ENCODE peak calls at places on chromosomes 13 and 19, in ten cellular contexts. E, L, P, S, Q, G, O, N, Y and W are unnamed samples.

GRCh38 chr19:10797078-10797477 is 38.9 kb downstream of the TMED1 start:
- DNase-seq in E (no peak), L (no peak), Y (no peak), N (no peak), G (no peak), O (no peak), S (no peak), Q (no peak), P (no peak), W (no peak)

GRCh38 chr13:40389081-40389641 is 277.3 kb downstream of the FOXO1 start:
- DNase-seq in Q (no peak), S (no peak), E (no peak), O (no peak), L (no peak), P (no peak), G (no peak), N (no peak), Y (no peak), W (no peak)

GRCh38 chr13:52749446-52749845 is 9.8 kb upstream of the CNMD start:
- DNase-seq in E (no peak), N (no peak), L (no peak), O (no peak), Y (no peak), G (no peak), S (no peak), P (no peak), Q (no peak), W (no peak)

GRCh38 chr19:5964816-5965565 is 12.9 kb downstream of the RANBP3 start:
- DNase-seq in O (no peak), Q (no peak), Y (no peak), N (no peak), S (no peak), E (no peak), G (no peak), P (no peak), L (no peak), W (no peak)

GRCh38 chr19:3065675-3066357 is 3.5 kb upstream of the TLE5 start:
- DNase-seq in O (no peak), E (peak; percentile 57), N (no peak), P (no peak), Q (no peak), S (no peak), L (peak; percentile 54), Y (no peak), G (no peak), W (no peak)

GRCh38 chr19:2087621-2088100 is 8.5 kb downstream of the MOB3A start:
- DNase-seq in Q (no peak), P (no peak), N (no peak), Y (no peak), G (no peak), E (no peak), L (peak; percentile 73), S (no peak), O (no peak), W (no peak)

GRCh38 chr13:113178896-113179167 is 20.4 kb downstream of the PROZ start:
- DNase-seq in N (no peak), O (no peak), S (no peak), Y (no peak), Q (no peak), L (no peak), G (no peak), E (no peak), P (no peak), W (no peak)

GRCh38 chr19:33225458-33225925 is at the start of gene SLC7A10:
- DNase-seq in N (no peak), S (no peak), Q (no peak), G (no peak), L (no peak), E (no peak), O (no peak), P (no peak), Y (no peak), W (no peak)

GRCh38 chr13:110944121-110944967 is 29.5 kb upstream of the ANKRD10 start:
- DNase-seq in G (peak; percentile 20), E (peak; percentile 32), O (peak; percentile 69), L (no peak), S (no peak), Y (no peak), Q (peak; percentile 62), P (no peak), N (peak; percentile 29), W (peak; percentile 77)
- TF ChIP-seq CTCF in G (peak; percentile 76), E (no peak), O (peak; percentile 71), L (no peak), S (no peak), Y (peak; percentile 64), Q (peak; percentile 90), P (no peak), N (peak; percentile 78), W (peak; percentile 71)

GRCh38 chr13:49998714-49999624 is 2.1 kb downstream of the TRIM13 start:
- DNase-seq in Y (no peak), Q (no peak), L (no peak), G (no peak), S (no peak), O (no peak), E (no peak), P (no peak), N (no peak), W (no peak)

GRCh38 chr13:49995535-49996165 is 1.2 kb upstream of the TRIM13 start:
- DNase-seq in Q (peak; percentile 10), O (no peak), E (no peak), N (no peak), G (no peak), L (no peak), Y (no peak), P (no peak), S (no peak), W (no peak)

GRCh38 chr13:49996951-49997895 is at the start of gene TRIM13:
- DNase-seq in Q (peak; percentile 77), G (peak; percentile 65), S (peak; percentile 85), E (peak; percentile 91), N (peak; percentile 80), L (peak; percentile 82), P (peak; percentile 87), O (peak; percentile 88), Y (peak; percentile 88), W (peak; percentile 91)

GRCh38 chr13:49997935-49998334 is 1.1 kb downstream of the TRIM13 start:
- DNase-seq in L (no peak), G (no peak), S (no peak), N (no peak), P (no peak), E (no peak), Y (no peak), O (no peak), Q (peak; percentile 33), W (peak; percentile 25)

GRCh38 chr13:49996166-49996915 is 501 bp upstream of the TRIM13 start:
- DNase-seq in Y (peak; percentile 97), Q (peak; percentile 68), N (peak; percentile 76), P (peak; percentile 89), L (peak; percentile 87), G (peak; percentile 78), S (peak; percentile 90), E (peak; percentile 95), O (peak; percentile 90), W (peak; percentile 93)
- TF ChIP-seq CTCF in Y (no peak), Q (no peak), N (no peak), P (no peak), L (no peak), G (no peak), S (no peak), E (no peak), O (no peak), W (no peak)

GRCh38 chr13:99477493-99477892 is 23.8 kb upstream of the TM9SF2 start:
- DNase-seq in P (no peak), Y (no peak), S (no peak), Q (no peak), L (no peak), O (no peak), N (no peak), G (no peak), E (no peak), W (no peak)
- TF ChIP-seq CTCF in P (no peak), Y (no peak), S (no peak), Q (no peak), L (no peak), O (no peak), N (no peak), G (no peak), E (no peak), W (no peak)

DNA sequence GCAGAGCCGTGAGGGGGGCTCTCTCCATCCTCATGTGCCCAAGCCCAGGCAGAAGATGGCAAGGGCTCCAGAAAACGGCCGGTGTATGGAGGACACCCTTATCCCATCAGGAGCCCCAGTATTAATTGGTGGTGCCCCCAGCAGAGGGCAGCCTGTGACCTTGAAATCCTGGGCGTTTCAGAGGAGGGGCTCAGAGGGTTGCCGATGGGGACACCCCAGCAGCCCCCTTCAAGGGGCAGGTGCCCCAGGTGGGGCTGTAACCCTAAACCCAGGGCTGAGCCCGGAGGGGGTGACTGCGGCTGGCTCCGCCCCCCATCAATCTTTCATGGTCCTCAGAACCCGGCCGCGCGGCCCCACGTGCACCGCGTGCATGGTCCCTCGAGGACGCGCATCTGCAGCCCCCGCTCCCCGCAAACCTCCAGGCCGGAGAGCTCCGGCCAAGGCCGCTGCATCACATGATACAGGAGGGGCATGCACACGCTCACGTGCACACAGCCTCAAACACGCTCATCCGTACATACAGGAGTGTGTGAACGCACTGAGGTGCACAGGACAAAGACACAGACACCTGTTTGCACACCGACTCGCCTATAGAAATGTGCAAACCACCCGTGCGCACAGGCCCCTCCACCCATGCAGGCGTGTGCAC is 959 bp downstream of the RAB3A start:
- DNase-seq in P (peak; percentile 34), O (no peak), N (no peak), E (no peak), Q (no peak), S (no peak), Y (no peak), L (peak; percentile 34), G (no peak), W (no peak)
- TF ChIP-seq CTCF in P (no peak), O (peak; percentile 49), N (peak; percentile 21), E (no peak), Q (peak; percentile 23), S (no peak), Y (peak; percentile 16), L (no peak), G (peak; percentile 47), W (peak; percentile 9)